ENCODE peak calls at places on chromosomes 12 and 14, in seven cellular contexts. X, K, Q, J, F, R and D are unnamed samples. For H3K4me1, the result is how much of the 10 kb centered on the place peaks cover.

GRCh38 chr12:124833693-124834122 is 30.0 kb downstream of the SCARB1 start:
- DNase-seq in K (no peak), R (peak), F (no peak), Q (no peak), X (peak), J (peak), D (no peak)

GRCh38 chr12:120687570-120688289 is 781 bp downstream of the MLEC start:
- DNase-seq in X (no peak), K (no peak), R (no peak), J (peak), Q (no peak), F (no peak), D (no peak)

GRCh38 chr12:26699237-26699636 is 133.8 kb downstream of the ITPR2 start:
- DNase-seq in K (no peak), X (no peak), J (no peak), R (no peak), F (no peak), Q (no peak), D (no peak)

GRCh38 chr12:119803391-119803791 is 73.7 kb downstream of the CIT start:
- DNase-seq in Q (no peak), F (no peak), R (no peak), J (no peak), X (no peak), K (peak), D (peak)

GRCh38 chr12:76530531-76530930 is 29.0 kb downstream of the OSBPL8 start:
- DNase-seq in K (no peak), Q (no peak), R (no peak), F (no peak), J (peak), X (no peak), D (no peak)

GRCh38 chr12:68564166-68564565 is 46.5 kb upstream of the RAP1B start:
- DNase-seq in K (no peak), J (no peak), F (no peak), X (no peak), R (no peak), Q (no peak), D (no peak)

GRCh38 chr12:119931402-119931801 is 54.3 kb upstream of the CIT start:
- DNase-seq in Q (no peak), X (no peak), F (no peak), J (no peak), R (no peak), K (no peak), D (no peak)

GRCh38 chr14:69226178-69226577 is 33.8 kb upstream of the GALNT16 start:
- DNase-seq in R (no peak), Q (no peak), F (no peak), K (peak), J (no peak), X (no peak), D (no peak)

GRCh38 chr12:109822951-109823411 is 10.2 kb downstream of the TRPV4 start:
- DNase-seq in K (peak), J (no peak), Q (no peak), X (no peak), F (no peak), R (no peak), D (no peak)

GRCh38 chr12:13976880-13977279 is 4.5 kb downstream of the GRIN2B start:
- DNase-seq in Q (no peak), J (no peak), K (no peak), F (no peak), X (no peak), R (no peak), D (no peak)
- H3K4me1 ChIP-seq in Q (under half), J (under half), K (under half), F (under half), X (under half), R (under half), D (under half)

GRCh38 chr12:15777355-15778012 is 11.7 kb downstream of the EPS8 start:
- DNase-seq in J (no peak), X (no peak), Q (no peak), R (no peak), F (no peak), K (no peak), D (no peak)
- H3K4me3 ChIP-seq in J (no peak), X (no peak), Q (no peak), R (no peak), F (no peak), K (no peak), D (no peak)

DNA sequence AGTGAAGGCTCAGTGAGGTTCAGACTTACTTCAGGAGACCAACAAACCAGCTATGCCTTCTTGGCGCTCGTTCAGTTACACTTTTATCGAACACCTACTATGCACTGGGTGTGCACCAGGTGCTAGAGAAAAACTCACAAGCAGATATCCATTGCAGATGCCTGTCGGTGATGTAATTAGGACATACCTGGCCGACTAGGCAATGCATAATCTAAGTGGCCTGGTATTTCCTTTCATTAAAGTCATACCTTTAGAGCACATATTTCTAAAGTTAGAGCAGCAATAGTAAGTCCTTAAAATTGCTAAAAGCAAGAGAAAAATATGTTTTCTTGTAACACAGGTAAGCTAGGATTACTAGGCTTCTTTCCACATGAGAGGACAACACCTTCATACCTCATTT is 242.4 kb downstream of the SPTSSA start:
- DNase-seq in K (no peak), X (no peak), F (peak), J (no peak), Q (no peak), R (no peak), D (no peak)
- H3K4me1 ChIP-seq in K (under half), X (under half), F (under half), J (under half), Q (under half), R (under half), D (under half)

GRCh38 chr14:38257500-38257899 is 1.6 kb upstream of the CLEC14A start:
- DNase-seq in K (no peak), R (no peak), X (no peak), F (no peak), Q (no peak), J (no peak), D (no peak)
- H3K4me3 ChIP-seq in K (no peak), R (no peak), X (no peak), F (no peak), Q (no peak), J (no peak), D (no peak)

GRCh38 chr12:50572275-50572674 is 67.5 kb downstream of the DIP2B start:
- DNase-seq in X (no peak), K (peak), Q (no peak), J (no peak), F (no peak), R (no peak), D (no peak)
- H3K4me1 ChIP-seq in X (half or more), K (half or more), Q (under half), J (under half), F (under half), R (half or more), D (half or more)

GRCh38 chr14:102941419-102942011 is 19.1 kb downstream of the AMN start:
- DNase-seq in R (no peak), X (no peak), Q (no peak), K (no peak), J (no peak), F (no peak), D (no peak)
- H3K4me3 ChIP-seq in R (no peak), X (no peak), Q (no peak), K (no peak), J (no peak), F (no peak), D (no peak)

GRCh38 chr14:70624972-70625371 is 16.7 kb upstream of the TTC9 start:
- DNase-seq in J (no peak), K (no peak), R (no peak), X (no peak), F (no peak), Q (no peak), D (no peak)

GRCh38 chr14:70616646-70617045 is 16.2 kb upstream of the MED6 start:
- DNase-seq in Q (no peak), F (no peak), J (no peak), X (no peak), K (no peak), R (no peak), D (no peak)

GRCh38 chr14:70622111-70622712 is 19.5 kb upstream of the TTC9 start:
- DNase-seq in X (no peak), F (no peak), R (no peak), Q (no peak), J (no peak), K (no peak), D (no peak)

DNA sequence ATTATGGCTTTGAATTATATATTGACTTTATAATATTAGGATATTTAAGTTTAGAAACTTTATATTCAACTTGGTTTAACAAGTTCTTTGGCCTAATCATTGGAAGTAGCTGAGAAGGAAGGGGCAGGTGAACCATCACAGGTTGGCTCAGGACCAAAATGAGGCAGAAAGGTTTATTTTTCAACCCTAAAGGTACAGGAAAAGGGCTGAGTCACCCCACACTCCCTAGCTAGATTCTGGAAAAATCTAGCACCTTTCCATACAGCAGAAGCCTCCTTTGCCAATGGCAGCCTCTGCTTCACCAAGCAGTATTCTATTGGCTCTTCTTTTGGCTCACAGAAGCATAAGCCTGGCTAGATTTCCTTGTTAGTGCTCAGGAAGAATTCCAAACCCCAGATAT is 19.3 kb upstream of the MED6 start:
- DNase-seq in Q (no peak), K (no peak), J (no peak), X (no peak), F (no peak), R (no peak), D (no peak)
- H3K4me1 ChIP-seq in Q (under half), K (under half), J (under half), X (under half), F (under half), R (under half), D (under half)

DNA sequence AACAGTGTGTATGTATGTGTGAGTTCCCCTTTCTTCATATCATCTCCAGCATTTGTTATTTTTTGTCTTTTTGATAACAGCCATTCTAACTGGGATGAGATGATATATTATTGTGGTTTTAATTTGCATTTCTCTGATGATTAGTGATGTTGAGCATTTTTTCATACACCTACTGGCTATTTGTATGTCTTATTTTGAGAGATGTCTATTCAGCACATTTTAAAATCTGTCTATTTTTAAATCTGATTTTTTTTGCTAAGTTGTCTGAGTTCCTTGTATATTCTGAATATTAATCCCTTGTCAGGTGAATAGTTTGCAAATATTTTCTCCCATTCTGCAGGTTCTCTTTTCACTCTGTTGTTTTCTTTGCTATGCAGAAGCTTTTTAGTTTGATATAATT is 469.1 kb downstream of the FUT8 start:
- DNase-seq in K (no peak), Q (no peak), J (no peak), R (no peak), X (no peak), F (no peak), D (no peak)
- H3K4me3 ChIP-seq in K (no peak), Q (no peak), J (no peak), R (no peak), X (no peak), F (no peak), D (no peak)

GRCh38 chr14:101836131-101836530 is 74.6 kb downstream of the PPP2R5C start:
- DNase-seq in K (peak), J (no peak), Q (no peak), F (no peak), R (no peak), X (no peak), D (no peak)

GRCh38 chr14:101835566-101835965 is 74.1 kb downstream of the PPP2R5C start:
- DNase-seq in X (no peak), J (no peak), K (no peak), Q (no peak), F (no peak), R (no peak), D (no peak)

GRCh38 chr14:101834387-101835165 is 73.1 kb downstream of the PPP2R5C start:
- DNase-seq in J (no peak), F (no peak), K (no peak), X (no peak), Q (no peak), R (no peak), D (no peak)

GRCh38 chr14:101833045-101833444 is 71.5 kb downstream of the PPP2R5C start:
- DNase-seq in X (no peak), F (no peak), K (peak), Q (no peak), J (no peak), R (no peak), D (no peak)

GRCh38 chr14:101835166-101835557 is 73.7 kb downstream of the PPP2R5C start:
- DNase-seq in F (no peak), X (no peak), J (no peak), R (no peak), K (no peak), Q (no peak), D (no peak)
- H3K4me1 ChIP-seq in F (under half), X (half or more), J (under half), R (under half), K (under half), Q (under half), D (half or more)

GRCh38 chr12:9758119-9758518 is 2.6 kb downstream of the CD69 start:
- DNase-seq in K (no peak), J (no peak), F (no peak), Q (no peak), X (no peak), R (no peak), D (no peak)

GRCh38 chr12:9761407-9761736 is 671 bp upstream of the CD69 start:
- DNase-seq in Q (no peak), F (no peak), X (no peak), J (no peak), K (no peak), R (no peak), D (no peak)

GRCh38 chr12:9757433-9758025 is 3.2 kb downstream of the CD69 start:
- DNase-seq in X (no peak), F (no peak), J (no peak), R (no peak), K (no peak), Q (no peak), D (no peak)

GRCh38 chr12:9760699-9761406 is at the start of gene CD69:
- DNase-seq in X (no peak), F (no peak), J (no peak), Q (no peak), R (no peak), K (no peak), D (no peak)

GRCh38 chr12:9759680-9760592 is 765 bp downstream of the CD69 start:
- DNase-seq in F (no peak), R (no peak), K (no peak), J (no peak), X (no peak), Q (no peak), D (no peak)
- H3K4me3 ChIP-seq in F (no peak), R (no peak), K (no peak), J (peak), X (no peak), Q (no peak), D (no peak)